ENCODE peak calls at places on chromosomes 6 and 20, in ten cellular contexts. P is cerebellar cortex, Y is fibroblast of the conjunctiva, U is NCI-H1092 treated with DMSO at 0.1 percent for 48 hours, B is A549, S is dorsolateral prefrontal cortex, X is heart right ventricle, M is EL, V is brain microvascular endothelial cell, N is kidney glomerular epithelial cell. Q is an unnamed sample.

GRCh38 chr6:107576852-107577251 is 86.9 kb downstream of the SOBP start:
- DNase-seq in P (no peak), Y (peak), U (no peak), B (peak), S (no peak), X (no peak), M (peak), V (peak), N (peak), Q (no peak)

GRCh38 chr6:54602591-54602990 is 244.0 kb upstream of the FAM83B start:
- DNase-seq in P (no peak), Y (no peak), U (no peak), B (no peak), S (no peak), X (no peak), M (no peak), V (no peak), N (no peak), Q (no peak)

GRCh38 chr6:63817492-63818050 is 182.0 kb downstream of the PHF3 start:
- DNase-seq in P (no peak), Y (no peak), U (no peak), B (no peak), S (no peak), X (no peak), M (no peak), V (no peak), N (no peak), Q (no peak)

GRCh38 chr20:58614984-58615760 is 35.9 kb upstream of the STX16 start:
- DNase-seq in P (no peak), Y (no peak), U (peak), B (no peak), S (no peak), X (no peak), M (no peak), V (no peak), N (no peak), Q (peak)

GRCh38 chr6:108651781-108652227 is 91.1 kb downstream of the FOXO3 start:
- DNase-seq in P (no peak), Y (peak), U (no peak), B (no peak), S (no peak), X (peak), M (peak), V (peak), N (peak), Q (peak)

GRCh38 chr6:168158980-168159349 is 80.0 kb upstream of the FRMD1 start:
- DNase-seq in P (no peak), Y (no peak), U (no peak), B (no peak), S (no peak), X (no peak), M (no peak), V (no peak), N (no peak), Q (peak)

GRCh38 chr20:37866051-37866450 is 36.9 kb upstream of the VSTM2L start:
- DNase-seq in P (no peak), Y (no peak), U (no peak), B (no peak), S (no peak), X (no peak), M (no peak), V (no peak), N (no peak), Q (no peak)

GRCh38 chr6:170049641-170050491 is 241.0 kb downstream of the DLL1 start:
- DNase-seq in P (no peak), Y (peak), U (no peak), B (no peak), S (peak), X (peak), M (peak), V (no peak), N (no peak), Q (peak)

GRCh38 chr6:97203343-97203742 is 79.7 kb downstream of the MMS22L start:
- DNase-seq in P (no peak), Y (no peak), U (no peak), B (no peak), S (no peak), X (no peak), M (no peak), V (no peak), N (no peak), Q (no peak)

GRCh38 chr6:36851632-36852031 is 12.4 kb upstream of the CPNE5 start:
- DNase-seq in P (no peak), Y (no peak), U (no peak), B (no peak), S (no peak), X (no peak), M (no peak), V (no peak), N (no peak), Q (no peak)

GRCh38 chr6:150721411-150722266 is 122.0 kb downstream of the PLEKHG1 start:
- DNase-seq in P (no peak), Y (no peak), U (no peak), B (no peak), S (no peak), X (no peak), M (no peak), V (no peak), N (no peak), Q (no peak)

GRCh38 chr20:54431545-54431944 is 43.8 kb upstream of the DOK5 start:
- DNase-seq in P (peak), Y (no peak), U (peak), B (no peak), S (no peak), X (no peak), M (no peak), V (no peak), N (no peak), Q (no peak)

GRCh38 chr20:43915209-43916072 is 789 bp downstream of the TOX2 start:
- DNase-seq in P (no peak), Y (no peak), U (no peak), B (no peak), S (no peak), X (no peak), M (peak), V (no peak), N (no peak), Q (no peak)

GRCh38 chr6:169158750-169159149 is 94.9 kb downstream of the THBS2 start:
- DNase-seq in P (no peak), Y (no peak), U (no peak), B (no peak), S (no peak), X (no peak), M (no peak), V (no peak), N (no peak), Q (no peak)